ENCODE peak calls at places on chromosomes 13 and 19, in four cellular contexts. One of them, this sample, is unnamed.

GRCh38 chr13:94435604-94436226 is 43.8 kb downstream of the DCT start:
- DNase-seq in IMR-90: peak
- DNase-seq in thoracic aorta: no peak
- DNase-seq in Calu3: no peak
- DNase-seq in this sample: peak

GRCh38 chr19:23565256-23565655 is 121.8 kb downstream of the ZNF675 start:
- DNase-seq in IMR-90: no peak
- DNase-seq in thoracic aorta: no peak
- DNase-seq in Calu3: no peak
- DNase-seq in this sample: no peak

GRCh38 chr13:30408319-30409101 is 13.8 kb upstream of the UBE2L5 start:
- DNase-seq in Calu3: peak
- DNase-seq in IMR-90: peak
- DNase-seq in thoracic aorta: peak
- DNase-seq in this sample: peak

GRCh38 chr13:95129004-95129403 is 172.2 kb downstream of the ABCC4 start:
- DNase-seq in thoracic aorta: no peak
- DNase-seq in Calu3: no peak
- DNase-seq in IMR-90: no peak
- DNase-seq in this sample: no peak

GRCh38 chr19:2774953-2775555 is 8.0 kb downstream of the SGTA start:
- DNase-seq in IMR-90: no peak
- DNase-seq in thoracic aorta: no peak
- DNase-seq in Calu3: no peak
- DNase-seq in this sample: no peak

GRCh38 chr19:42290523-42291436 is 11.2 kb upstream of the PRR19 start:
- DNase-seq in Calu3: peak
- DNase-seq in IMR-90: no peak
- DNase-seq in thoracic aorta: no peak
- DNase-seq in this sample: no peak

GRCh38 chr19:41886761-41887710 is 4.1 kb downstream of the ARHGEF1 start:
- DNase-seq in Calu3: no peak
- DNase-seq in IMR-90: no peak
- DNase-seq in thoracic aorta: no peak
- DNase-seq in this sample: no peak

GRCh38 chr13:41668130-41668757 is 210.9 kb downstream of the RGCC start:
- DNase-seq in IMR-90: peak
- DNase-seq in thoracic aorta: no peak
- DNase-seq in Calu3: peak
- DNase-seq in this sample: peak

GRCh38 chr19:2740314-2740656 is 468 bp upstream of the SLC39A3 start:
- DNase-seq in IMR-90: no peak
- DNase-seq in Calu3: no peak
- DNase-seq in thoracic aorta: no peak
- DNase-seq in this sample: no peak

GRCh38 chr19:2315818-2316353 is 7.9 kb upstream of the LINGO3 start:
- DNase-seq in thoracic aorta: no peak
- DNase-seq in Calu3: peak
- DNase-seq in IMR-90: peak
- DNase-seq in this sample: peak

GRCh38 chr13:107361666-107362065 is 793.7 kb upstream of the ARGLU1 start:
- DNase-seq in IMR-90: peak
- DNase-seq in thoracic aorta: no peak
- DNase-seq in Calu3: no peak
- DNase-seq in this sample: peak

GRCh38 chr19:42465827-42466280 is 23.1 kb upstream of the CXCL17 start:
- DNase-seq in thoracic aorta: no peak
- DNase-seq in IMR-90: no peak
- DNase-seq in Calu3: no peak
- DNase-seq in this sample: no peak

GRCh38 chr19:35736913-35737886 is 5.1 kb downstream of the IGFLR1 start:
- DNase-seq in IMR-90: no peak
- DNase-seq in Calu3: peak
- DNase-seq in thoracic aorta: no peak
- DNase-seq in this sample: no peak

GRCh38 chr13:30806784-30807183 is 71.4 kb downstream of the ALOX5AP start:
- DNase-seq in IMR-90: peak
- DNase-seq in Calu3: no peak
- DNase-seq in thoracic aorta: no peak
- DNase-seq in this sample: peak

GRCh38 chr19:10316229-10317044 is 622 bp upstream of the FDX2 start:
- DNase-seq in thoracic aorta: no peak
- DNase-seq in Calu3: no peak
- DNase-seq in IMR-90: no peak
- DNase-seq in this sample: no peak

GRCh38 chr19:35852029-35852780 is at the start of gene NPHS1:
- DNase-seq in thoracic aorta: no peak
- DNase-seq in Calu3: no peak
- DNase-seq in IMR-90: no peak
- DNase-seq in this sample: no peak

GRCh38 chr13:75226092-75226491 is 255.9 kb downstream of the TBC1D4 start:
- DNase-seq in thoracic aorta: no peak
- DNase-seq in IMR-90: no peak
- DNase-seq in Calu3: peak
- DNase-seq in this sample: no peak

GRCh38 chr19:30898353-30899103 is 450.7 kb downstream of the TSHZ3 start:
- DNase-seq in Calu3: no peak
- DNase-seq in thoracic aorta: no peak
- DNase-seq in IMR-90: no peak
- DNase-seq in this sample: no peak

GRCh38 chr13:29522044-29522685 is 73.3 kb downstream of the SLC7A1 start:
- DNase-seq in thoracic aorta: peak
- DNase-seq in IMR-90: peak
- DNase-seq in Calu3: no peak
- DNase-seq in this sample: peak

GRCh38 chr13:29294869-29295268 is 300.6 kb downstream of the SLC7A1 start:
- DNase-seq in IMR-90: no peak
- DNase-seq in thoracic aorta: no peak
- DNase-seq in Calu3: no peak
- DNase-seq in this sample: no peak

GRCh38 chr13:55572408-55572807 is 1568.3 kb upstream of the PRR20A start:
- DNase-seq in IMR-90: no peak
- DNase-seq in Calu3: no peak
- DNase-seq in thoracic aorta: no peak
- DNase-seq in this sample: no peak

GRCh38 chr19:31135841-31136240 is 213.4 kb downstream of the TSHZ3 start:
- DNase-seq in Calu3: no peak
- DNase-seq in IMR-90: peak
- DNase-seq in thoracic aorta: no peak
- DNase-seq in this sample: no peak

GRCh38 chr13:61029064-61029463 is 386.6 kb downstream of the PCDH20 start:
- DNase-seq in Calu3: no peak
- DNase-seq in thoracic aorta: no peak
- DNase-seq in IMR-90: no peak
- DNase-seq in this sample: no peak

GRCh38 chr13:36548129-36548528 is 115.8 kb downstream of the CCNA1 start:
- DNase-seq in Calu3: no peak
- DNase-seq in IMR-90: no peak
- DNase-seq in thoracic aorta: no peak
- DNase-seq in this sample: no peak

GRCh38 chr13:40970803-40971202 is 48.3 kb downstream of the ELF1 start:
- DNase-seq in IMR-90: no peak
- DNase-seq in Calu3: no peak
- DNase-seq in thoracic aorta: no peak
- DNase-seq in this sample: no peak

GRCh38 chr13:114070098-114070799 is 62.2 kb downstream of the RASA3 start:
- DNase-seq in Calu3: no peak
- DNase-seq in IMR-90: no peak
- DNase-seq in thoracic aorta: no peak
- DNase-seq in this sample: no peak

GRCh38 chr13:49356224-49356623 is 87.6 kb downstream of the CAB39L start:
- DNase-seq in IMR-90: peak
- DNase-seq in Calu3: no peak
- DNase-seq in thoracic aorta: no peak
- DNase-seq in this sample: peak

GRCh38 chr13:30165791-30166190 is 141.6 kb downstream of the KATNAL1 start:
- DNase-seq in thoracic aorta: no peak
- DNase-seq in Calu3: no peak
- DNase-seq in IMR-90: no peak
- DNase-seq in this sample: peak

GRCh38 chr19:30857388-30857787 is 485.2 kb downstream of the ZNF536 start:
- DNase-seq in IMR-90: no peak
- DNase-seq in thoracic aorta: no peak
- DNase-seq in Calu3: no peak
- DNase-seq in this sample: no peak

GRCh38 chr13:100075700-100076587 is 12.9 kb upstream of the PCCA start:
- DNase-seq in Calu3: no peak
- DNase-seq in thoracic aorta: no peak
- DNase-seq in IMR-90: no peak
- DNase-seq in this sample: no peak

GRCh38 chr13:94535231-94535630 is 55.7 kb upstream of the DCT start:
- DNase-seq in IMR-90: no peak
- DNase-seq in thoracic aorta: no peak
- DNase-seq in Calu3: no peak
- DNase-seq in this sample: no peak

GRCh38 chr19:47776568-47776967 is 1.9 kb upstream of the SELENOW start:
- DNase-seq in thoracic aorta: no peak
- DNase-seq in IMR-90: no peak
- DNase-seq in Calu3: peak
- DNase-seq in this sample: no peak

DNA sequence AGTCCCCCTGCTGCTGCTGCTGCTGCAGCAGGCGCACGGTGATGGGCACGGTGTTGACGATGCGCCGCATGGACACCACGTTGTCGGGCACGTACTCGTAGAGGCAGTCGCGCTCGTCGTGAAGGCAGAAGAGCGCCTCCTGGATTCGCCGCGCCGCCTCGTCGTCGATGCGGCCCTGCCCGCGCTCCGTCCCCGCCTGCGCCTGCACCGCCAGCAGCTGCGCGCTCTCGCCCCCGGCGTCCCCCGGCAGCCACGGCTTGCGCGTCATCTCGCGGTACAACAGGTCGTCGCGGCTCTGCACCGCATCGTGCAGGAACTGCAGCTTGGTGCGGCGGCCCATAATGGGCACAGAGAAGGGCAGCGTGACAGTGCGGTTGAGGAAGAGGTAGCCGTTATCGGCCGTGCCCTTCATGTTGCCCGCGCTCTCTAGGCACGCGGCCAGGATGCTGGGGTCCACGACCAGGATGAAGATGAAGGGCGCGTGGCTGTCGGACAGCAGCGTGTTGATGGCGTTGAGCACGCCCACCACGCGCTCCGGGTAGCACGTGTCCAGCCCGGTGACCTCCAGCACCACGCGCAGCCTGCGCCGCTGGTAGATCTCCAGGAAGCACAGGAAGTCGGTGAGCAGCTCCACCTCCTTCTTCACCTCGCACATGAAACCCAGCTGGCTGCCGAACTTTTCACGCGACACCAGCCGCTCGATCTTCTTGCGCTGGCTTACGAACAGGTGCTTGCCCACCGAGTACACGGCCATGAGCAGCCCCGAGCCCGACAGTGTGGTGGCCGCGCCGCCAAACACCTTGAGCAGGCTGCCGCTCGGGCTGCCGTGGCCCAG is 8.1 kb downstream of the NKPD1 start:
- DNase-seq in IMR-90: peak
- DNase-seq in thoracic aorta: no peak
- DNase-seq in Calu3: no peak
- DNase-seq in this sample: peak
- TF ChIP-seq CTCF in IMR-90: no peak
- TF ChIP-seq CTCF in thoracic aorta: no peak
- TF ChIP-seq CTCF in Calu3: no peak
- TF ChIP-seq CTCF in this sample: no peak

GRCh38 chr13:32537580-32538233 is 888 bp downstream of the N4BP2L2 start:
- DNase-seq in thoracic aorta: no peak
- DNase-seq in IMR-90: no peak
- DNase-seq in Calu3: peak
- DNase-seq in this sample: peak

GRCh38 chr13:32535748-32536147 is 2.8 kb downstream of the N4BP2L2 start:
- DNase-seq in Calu3: no peak
- DNase-seq in IMR-90: no peak
- DNase-seq in thoracic aorta: no peak
- DNase-seq in this sample: no peak

GRCh38 chr13:32535140-32535539 is 3.5 kb downstream of the N4BP2L2 start:
- DNase-seq in thoracic aorta: no peak
- DNase-seq in IMR-90: peak
- DNase-seq in Calu3: no peak
- DNase-seq in this sample: no peak

GRCh38 chr13:32538234-32538620 is 368 bp downstream of the N4BP2L2 start:
- DNase-seq in thoracic aorta: no peak
- DNase-seq in IMR-90: peak
- DNase-seq in Calu3: no peak
- DNase-seq in this sample: peak

DNA sequence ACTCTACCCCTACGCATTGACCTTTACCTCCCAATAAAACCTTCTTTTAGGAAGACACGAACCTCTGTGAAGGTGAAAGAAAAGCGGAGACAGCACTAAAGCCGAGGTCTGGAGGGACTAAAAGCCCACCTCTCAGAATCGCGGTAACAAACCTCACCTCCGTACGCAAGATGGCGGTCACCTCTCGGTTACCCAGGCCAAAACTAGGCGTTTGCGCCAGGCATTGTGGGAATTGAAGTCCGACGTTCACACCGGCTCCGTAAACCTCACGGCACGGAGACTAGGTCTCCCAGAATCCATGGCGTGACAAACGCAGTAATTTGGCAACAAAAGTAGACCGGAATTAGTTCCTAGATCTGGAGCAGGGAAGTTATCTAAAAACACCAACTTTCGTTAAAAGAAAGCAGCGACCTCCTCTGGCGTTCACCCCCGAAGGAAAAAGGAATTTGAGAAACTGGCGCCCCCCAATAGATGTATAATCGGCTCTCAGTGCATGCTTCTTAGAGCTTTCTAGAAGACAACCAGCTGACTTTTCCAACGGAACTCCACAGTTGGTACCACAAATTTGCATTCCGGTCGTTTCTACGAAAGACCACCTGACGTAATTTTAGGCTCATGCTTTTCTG is at the start of gene N4BP2L2:
- DNase-seq in Calu3: peak
- DNase-seq in IMR-90: peak
- DNase-seq in thoracic aorta: peak
- DNase-seq in this sample: peak
- TF ChIP-seq CTCF in Calu3: no peak
- TF ChIP-seq CTCF in IMR-90: peak
- TF ChIP-seq CTCF in thoracic aorta: no peak
- TF ChIP-seq CTCF in this sample: peak

DNA sequence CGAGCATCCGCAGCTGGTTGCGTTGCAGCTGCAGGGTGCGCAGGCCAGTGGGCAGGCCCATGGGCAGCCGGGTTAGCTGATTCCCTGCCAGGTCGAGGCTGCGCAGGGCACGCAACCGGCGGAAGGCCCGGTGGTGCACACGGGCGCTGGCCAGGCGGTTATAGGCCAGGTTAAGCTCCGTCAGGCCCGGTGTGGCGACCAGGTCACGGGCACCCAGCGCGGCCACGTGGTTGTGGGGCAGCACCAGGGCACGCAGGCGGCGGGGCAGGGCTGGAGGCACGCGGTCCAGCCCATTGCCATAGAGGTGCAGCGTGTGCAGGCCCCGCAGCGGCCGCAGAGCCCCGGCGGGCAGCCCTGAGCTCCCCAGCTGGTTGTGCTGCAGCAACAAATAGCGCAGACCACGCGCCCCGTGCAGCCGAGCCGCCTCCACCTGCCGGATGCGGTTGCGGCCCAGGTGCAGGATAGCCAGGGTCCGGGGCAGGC is 5.3 kb downstream of the PODNL1 start:
- DNase-seq in IMR-90: no peak
- DNase-seq in Calu3: no peak
- DNase-seq in thoracic aorta: no peak
- DNase-seq in this sample: no peak
- TF ChIP-seq CTCF in IMR-90: no peak
- TF ChIP-seq CTCF in Calu3: no peak
- TF ChIP-seq CTCF in thoracic aorta: no peak
- TF ChIP-seq CTCF in this sample: no peak

GRCh38 chr13:105937451-105937850 is 598.0 kb downstream of the EFNB2 start:
- DNase-seq in Calu3: no peak
- DNase-seq in thoracic aorta: no peak
- DNase-seq in IMR-90: peak
- DNase-seq in this sample: no peak
- TF ChIP-seq CTCF in Calu3: no peak
- TF ChIP-seq CTCF in thoracic aorta: no peak
- TF ChIP-seq CTCF in IMR-90: no peak
- TF ChIP-seq CTCF in this sample: no peak

This sample was measured in fibroblast of pulmonary artery.